ENCODE peak calls at places on chromosomes 11 and 22, in seven cellular contexts. D is psoas muscle, H is cardiac fibroblast, Q is progenitor cell of endocrine pancreas, Y is bronchial epithelial cell, B is right atrium auricular region, U is astrocyte of the cerebellum. L is an unnamed sample.
A peak's percentile ranks its signal among the peaks of the same experiment; 100 is the strongest.

GRCh38 chr22:21457023-21457787 is 10.0 kb upstream of the TMEM191C start:
- DNase-seq in B (no peak), H (no peak), Q (no peak), D (no peak), Y (peak; percentile 81), U (no peak), L (no peak)

GRCh38 chr22:26485013-26485412 is 1.3 kb downstream of the SRRD start:
- DNase-seq in D (no peak), Q (no peak), Y (peak; percentile 16), U (no peak), H (peak; percentile 13), B (no peak), L (no peak)

GRCh38 chr11:128469220-128469619 is 118.1 kb downstream of the ETS1 start:
- DNase-seq in U (no peak), B (no peak), H (no peak), Q (no peak), D (no peak), Y (no peak), L (no peak)

GRCh38 chr11:72573380-72573949 is 100.8 kb downstream of the PDE2A start:
- DNase-seq in B (no peak), Q (peak; percentile 34), Y (peak; percentile 35), H (peak; percentile 51), D (no peak), U (no peak), L (peak; percentile 73)

GRCh38 chr22:43440103-43440387 is 28.2 kb downstream of the MPPED1 start:
- DNase-seq in D (no peak), Q (no peak), H (no peak), Y (no peak), U (no peak), B (no peak), L (no peak)

GRCh38 chr11:107856180-107856980 is 2.2 kb downstream of the SLC35F2 start:
- DNase-seq in U (no peak), B (no peak), H (no peak), D (no peak), Q (no peak), Y (no peak), L (no peak)

GRCh38 chr11:26827567-26828037 is 105.7 kb upstream of the SLC5A12 start:
- DNase-seq in U (no peak), Q (no peak), D (no peak), B (no peak), Y (no peak), H (peak; percentile 77), L (peak; percentile 12)

GRCh38 chr22:42673898-42674390 is 24.8 kb upstream of the CYB5R3 start:
- DNase-seq in H (peak; percentile 88), U (no peak), D (no peak), B (no peak), Q (no peak), Y (no peak), L (no peak)

GRCh38 chr11:111555255-111555654 is 14.7 kb downstream of the LAYN start:
- DNase-seq in Y (peak; percentile 96), Q (no peak), D (no peak), U (peak; percentile 64), B (no peak), H (no peak), L (no peak)

GRCh38 chr11:27614092-27614491 is 86.2 kb downstream of the BDNF start:
- DNase-seq in B (no peak), D (no peak), H (no peak), Y (no peak), U (no peak), Q (no peak), L (no peak)

GRCh38 chr11:69352715-69353325 is 58.9 kb downstream of the MYEOV start:
- DNase-seq in B (peak; percentile 42), D (no peak), Q (no peak), Y (peak; percentile 97), H (peak; percentile 77), U (no peak), L (no peak)

GRCh38 chr11:134734446-134734845 is 322.4 kb upstream of the B3GAT1 start:
- DNase-seq in Q (no peak), U (no peak), H (no peak), D (no peak), B (no peak), Y (no peak), L (no peak)

GRCh38 chr11:129215506-129216245 is 23.6 kb upstream of the ARHGAP32 start:
- DNase-seq in D (no peak), U (no peak), B (no peak), H (no peak), Y (peak; percentile 16), Q (no peak), L (no peak)

GRCh38 chr11:13000116-13000515 is 9.0 kb upstream of the RASSF10 start:
- DNase-seq in Q (no peak), U (no peak), D (no peak), Y (no peak), B (no peak), H (no peak), L (no peak)

GRCh38 chr11:72924568-72925190 is 110.5 kb downstream of the ATG16L2 start:
- DNase-seq in B (no peak), U (peak; percentile 41), Q (no peak), Y (peak; percentile 43), H (peak; percentile 78), D (no peak), L (no peak)

GRCh38 chr11:45905095-45905494 is 2.0 kb downstream of the FREY1 start:
- DNase-seq in Y (no peak), H (no peak), B (no peak), Q (no peak), D (no peak), U (no peak), L (no peak)

GRCh38 chr11:73186886-73187285 is 31.2 kb upstream of the P2RY2 start:
- DNase-seq in U (no peak), D (no peak), B (no peak), H (no peak), Q (no peak), Y (no peak), L (no peak)

GRCh38 chr11:20355221-20356219 is 8.0 kb upstream of the HTATIP2 start:
- DNase-seq in U (peak; percentile 27), B (no peak), Y (peak; percentile 61), D (no peak), H (peak; percentile 62), Q (no peak), L (peak; percentile 64)

GRCh38 chr22:37676691-37677627 is 1.5 kb downstream of the LGALS1 start:
- DNase-seq in H (peak; percentile 97), Q (peak; percentile 33), Y (peak; percentile 83), U (peak; percentile 87), B (peak; percentile 92), D (peak; percentile 92), L (peak; percentile 75)

GRCh38 chr22:44386386-44387035 is 73.8 kb upstream of the SHISAL1 start:
- DNase-seq in B (no peak), U (no peak), H (no peak), Y (no peak), Q (no peak), D (peak; percentile 7), L (peak; percentile 8)

GRCh38 chr22:25950101-25950500 is 208.1 kb downstream of the MYO18B start:
- DNase-seq in Y (no peak), B (no peak), D (no peak), U (no peak), H (no peak), Q (no peak), L (no peak)

GRCh38 chr11:108959874-108960273 is 295.0 kb downstream of the DDX10 start:
- DNase-seq in B (no peak), Y (no peak), U (no peak), D (no peak), Q (no peak), H (no peak), L (no peak)

GRCh38 chr22:37336474-37337028 is 54.2 kb downstream of the CYTH4 start:
- DNase-seq in B (no peak), Y (no peak), D (no peak), U (no peak), H (no peak), Q (no peak), L (no peak)

DNA sequence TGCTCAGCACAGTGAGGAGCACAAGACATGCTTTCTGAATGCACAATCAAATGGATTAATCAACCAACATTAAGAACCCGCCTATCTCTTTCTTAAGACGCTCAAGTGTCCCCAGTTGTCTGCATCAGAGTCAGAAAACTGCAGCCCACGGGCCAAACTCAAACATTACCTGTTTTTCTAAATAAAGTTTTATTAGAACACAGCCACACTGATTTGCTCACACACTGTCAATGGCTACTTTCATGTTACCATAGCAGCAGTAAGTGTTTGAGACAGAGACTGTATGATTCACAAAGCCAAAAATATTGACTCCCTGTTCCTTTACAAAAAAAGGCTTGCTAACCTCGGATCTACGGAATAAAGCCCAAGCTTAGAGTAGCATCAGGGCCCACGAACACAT is 49.0 kb upstream of the ISX start:
- DNase-seq in D (no peak), U (no peak), Q (no peak), B (no peak), H (no peak), Y (no peak), L (no peak)
- TF ChIP-seq CTCF in D (no peak), U (no peak), Q (no peak), B (no peak), H (no peak), Y (no peak), L (no peak)

GRCh38 chr11:71120346-71120963 is 131.9 kb downstream of the SHANK2 start:
- DNase-seq in B (no peak), H (peak; percentile 18), Q (peak; percentile 59), Y (peak; percentile 60), U (no peak), D (no peak), L (no peak)
- TF ChIP-seq CTCF in B (no peak), H (no peak), Q (peak; percentile 81), Y (peak; percentile 75), U (no peak), D (no peak), L (no peak)

DNA sequence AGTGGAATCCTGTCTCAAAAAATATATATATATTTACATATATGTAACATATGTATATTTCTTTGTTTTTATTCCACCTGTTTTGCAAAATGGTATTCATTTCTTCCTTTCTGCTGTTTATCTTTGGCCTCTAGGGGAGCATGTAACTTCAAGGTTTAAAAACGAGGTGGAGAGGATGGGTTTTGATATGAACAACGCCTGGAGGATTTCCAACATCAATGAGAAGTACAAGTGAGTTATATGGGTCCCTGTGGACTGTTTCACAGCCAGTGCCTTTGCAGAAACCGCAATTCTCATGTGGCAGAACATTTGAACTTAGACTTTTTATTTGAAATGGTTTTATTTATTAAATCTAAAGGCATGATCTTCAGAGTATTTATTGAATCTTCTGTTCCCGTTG is 81.6 kb upstream of the HORMAD2 start:
- DNase-seq in U (no peak), Y (no peak), Q (no peak), D (no peak), B (no peak), H (no peak), L (no peak)
- TF ChIP-seq CTCF in U (no peak), Y (no peak), Q (no peak), D (no peak), B (no peak), H (peak; percentile 52), L (peak; percentile 70)

GRCh38 chr11:34890089-34890488 is 26.1 kb downstream of the APIP start:
- DNase-seq in Y (peak; percentile 31), B (no peak), U (no peak), D (no peak), H (peak; percentile 15), Q (no peak), L (no peak)
- TF ChIP-seq CTCF in Y (peak; percentile 25), B (peak; percentile 18), U (peak; percentile 23), D (no peak), H (peak; percentile 46), Q (peak; percentile 49), L (peak; percentile 42)

GRCh38 chr11:37657645-37658044 is 1059.6 kb upstream of the RAG2 start:
- DNase-seq in U (peak; percentile 18), D (no peak), Y (peak; percentile 49), H (peak; percentile 56), Q (no peak), B (no peak), L (no peak)
- TF ChIP-seq CTCF in U (peak; percentile 43), D (no peak), Y (peak; percentile 42), H (peak; percentile 61), Q (peak; percentile 26), B (peak; percentile 32), L (peak; percentile 48)

L was measured in glutamatergic neuron.